ENCODE peak calls at places on chromosomes 11 and 22, in seven cellular contexts. R is GM12892, J is NCI-H2227 treated with DMSO at 0.1 percent for 48 hours, C is dermis blood vessel endothelial cell, Z is COR-L47, E is fibroblast of the aortic adventitia, P is non-pigmented ciliary epithelial cell. I is an unnamed sample.

GRCh38 chr11:111571829-111572501 is 30.3 kb upstream of the SIK2 start:
- DNase-seq in R (no peak), J (no peak), C (peak; percentile 44), Z (no peak), E (peak; percentile 32), P (no peak), I (no peak)

GRCh38 chr11:61890536-61891330 is 612 bp downstream of the FADS3 start:
- DNase-seq in R (no peak), J (no peak), C (peak; percentile 82), Z (peak; percentile 50), E (peak; percentile 64), P (peak; percentile 27), I (no peak)

GRCh38 chr11:2399488-2400068 is 972 bp upstream of the TSSC4 start:
- DNase-seq in R (no peak), J (no peak), C (peak; percentile 49), Z (no peak), E (peak; percentile 24), P (no peak), I (no peak)

GRCh38 chr11:72308226-72309073 is 64.5 kb upstream of the PHOX2A start:
- DNase-seq in R (peak; percentile 25), J (peak; percentile 91), C (peak; percentile 86), Z (peak; percentile 98), E (peak; percentile 90), P (peak; percentile 95), I (peak; percentile 56)

GRCh38 chr11:86464509-86465221 is 90.0 kb downstream of the CCDC81 start:
- DNase-seq in R (no peak), J (no peak), C (no peak), Z (no peak), E (no peak), P (no peak), I (no peak)

GRCh38 chr11:6476571-6476970 is 2.8 kb upstream of the TRIM3 start:
- DNase-seq in R (no peak), J (no peak), C (no peak), Z (no peak), E (no peak), P (no peak), I (no peak)

GRCh38 chr11:79906189-79906588 is 465.4 kb upstream of the TENM4 start:
- DNase-seq in R (no peak), J (no peak), C (no peak), Z (no peak), E (no peak), P (no peak), I (no peak)

GRCh38 chr11:132549571-132549970 is 982.7 kb downstream of the OPCML start:
- DNase-seq in R (no peak), J (no peak), C (no peak), Z (no peak), E (no peak), P (no peak), I (no peak)

GRCh38 chr11:47918370-47918690 is 62.0 kb upstream of the PTPRJ start:
- DNase-seq in R (no peak), J (no peak), C (no peak), Z (no peak), E (no peak), P (no peak), I (no peak)

GRCh38 chr11:117876341-117877119 is at the start of gene FXYD6:
- DNase-seq in R (no peak), J (peak; percentile 84), C (no peak), Z (peak; percentile 75), E (no peak), P (no peak), I (no peak)

GRCh38 chr11:131305005-131305404 is 65.4 kb upstream of the NTM start:
- DNase-seq in R (no peak), J (no peak), C (no peak), Z (no peak), E (peak; percentile 44), P (no peak), I (peak; percentile 69)

GRCh38 chr11:108253176-108253575 is 30.3 kb downstream of the ATM start:
- DNase-seq in R (no peak), J (no peak), C (peak; percentile 24), Z (no peak), E (peak; percentile 4), P (no peak), I (no peak)

GRCh38 chr11:44528103-44528502 is 37.4 kb upstream of the CD82 start:
- DNase-seq in R (no peak), J (no peak), C (no peak), Z (no peak), E (no peak), P (no peak), I (no peak)

GRCh38 chr11:74321487-74322188 is 10.2 kb upstream of the P4HA3 start:
- DNase-seq in R (no peak), J (no peak), C (peak; percentile 96), Z (no peak), E (peak; percentile 80), P (no peak), I (no peak)

GRCh38 chr22:46675938-46676337 is 55.8 kb downstream of the GRAMD4 start:
- DNase-seq in R (no peak), J (no peak), C (no peak), Z (no peak), E (no peak), P (no peak), I (no peak)

GRCh38 chr22:31229402-31230140 is 17.5 kb downstream of the LIMK2 start:
- DNase-seq in R (no peak), J (no peak), C (peak; percentile 83), Z (peak; percentile 71), E (peak; percentile 67), P (no peak), I (no peak)

GRCh38 chr22:40637181-40638150 is 947 bp upstream of the MRTFA start:
- DNase-seq in R (no peak), J (no peak), C (peak; percentile 67), Z (no peak), E (no peak), P (no peak), I (no peak)

GRCh38 chr22:17120711-17121234 is 387 bp downstream of the TMEM121B start:
- DNase-seq in R (no peak), J (no peak), C (peak; percentile 23), Z (no peak), E (no peak), P (no peak), I (peak; percentile 56)

GRCh38 chr11:65858354-65859133 is 564 bp upstream of the CFL1 start:
- DNase-seq in R (no peak), J (no peak), C (no peak), Z (peak; percentile 29), E (no peak), P (no peak), I (no peak)

GRCh38 chr22:37197451-37198289 is 9.6 kb upstream of the C1QTNF6 start:
- DNase-seq in R (no peak), J (no peak), C (peak; percentile 55), Z (no peak), E (peak; percentile 84), P (no peak), I (no peak)

GRCh38 chr11:66337103-66337899 is 1.1 kb upstream of the RIN1 start:
- DNase-seq in R (no peak), J (no peak), C (no peak), Z (no peak), E (no peak), P (no peak), I (no peak)

GRCh38 chr11:44112083-44112865 is 16.8 kb downstream of the EXT2 start:
- DNase-seq in R (no peak), J (peak; percentile 14), C (peak; percentile 48), Z (peak; percentile 76), E (peak; percentile 52), P (no peak), I (peak; percentile 38)

GRCh38 chr22:26259510-26259909 is 90.2 kb downstream of the SEZ6L start:
- DNase-seq in R (no peak), J (no peak), C (peak; percentile 29), Z (no peak), E (no peak), P (no peak), I (no peak)

GRCh38 chr11:67204837-67205236 is 61.4 kb upstream of the GRK2 start:
- DNase-seq in R (no peak), J (no peak), C (no peak), Z (no peak), E (no peak), P (no peak), I (no peak)

GRCh38 chr11:8033312-8033715 is 46.2 kb downstream of the EIF3F start:
- DNase-seq in R (peak; percentile 73), J (peak; percentile 74), C (peak; percentile 80), Z (peak; percentile 69), E (peak; percentile 89), P (no peak), I (peak; percentile 75)

GRCh38 chr11:108223449-108224149 is 732 bp downstream of the ATM start:
- DNase-seq in R (no peak), J (no peak), C (no peak), Z (no peak), E (peak; percentile 19), P (no peak), I (no peak)

GRCh38 chr11:86143429-86144030 is 74.6 kb upstream of the PICALM start:
- DNase-seq in R (no peak), J (no peak), C (no peak), Z (no peak), E (no peak), P (no peak), I (no peak)

GRCh38 chr11:23423119-23423518 is 562.8 kb upstream of the CCDC179 start:
- DNase-seq in R (no peak), J (no peak), C (no peak), Z (no peak), E (no peak), P (no peak), I (no peak)

GRCh38 chr11:68905421-68906360 is 2.0 kb downstream of the IGHMBP2 start:
- DNase-seq in R (no peak), J (no peak), C (no peak), Z (no peak), E (no peak), P (no peak), I (no peak)

GRCh38 chr11:69398529-69399492 is 82.7 kb upstream of the LINC01488 start:
- DNase-seq in R (no peak), J (no peak), C (no peak), Z (no peak), E (no peak), P (no peak), I (no peak)

GRCh38 chr22:19043111-19044085 is 78.8 kb downstream of the DGCR2 start:
- DNase-seq in R (no peak), J (no peak), C (no peak), Z (no peak), E (no peak), P (no peak), I (no peak)

I was measured in head of caudate nucleus.